ENCODE peak calls at places on chromosomes 13 and 19, in five cellular contexts. D is NCI-H1417, W is NCI-H524, G is NCI-H187, Z is AG04450. X is an unnamed sample.

GRCh38 chr19:5935473-5936307 is 21.6 kb downstream of the CAPS start:
- DNase-seq in G (no peak), Z (no peak), W (peak; percentile 45), D (no peak), X (no peak)

GRCh38 chr19:6509118-6509971 is 7.2 kb upstream of the TUBB4A start:
- DNase-seq in W (no peak), G (no peak), Z (no peak), D (no peak), X (no peak)

GRCh38 chr19:16084067-16084685 is 7.9 kb downstream of the TPM4 start:
- DNase-seq in Z (no peak), W (no peak), D (no peak), G (no peak), X (no peak)

GRCh38 chr19:13978306-13978705 is 26.0 kb downstream of the DCAF15 start:
- DNase-seq in D (no peak), Z (no peak), G (no peak), W (no peak), X (peak; percentile 62)

GRCh38 chr13:71866173-71867091 is 572 bp downstream of the DACH1 start:
- DNase-seq in Z (no peak), W (no peak), G (no peak), D (peak; percentile 82), X (peak; percentile 46)

GRCh38 chr13:75222031-75222430 is 259.9 kb downstream of the TBC1D4 start:
- DNase-seq in W (no peak), G (no peak), Z (no peak), D (no peak), X (no peak)

GRCh38 chr13:28347456-28348371 is 147.2 kb downstream of the FLT1 start:
- DNase-seq in Z (no peak), D (no peak), G (no peak), W (no peak), X (no peak)

GRCh38 chr13:45807520-45808099 is 43.9 kb downstream of the SIAH3 start:
- DNase-seq in Z (no peak), D (peak; percentile 75), G (no peak), W (peak; percentile 33), X (no peak)

GRCh38 chr13:109233293-109233692 is 553.1 kb downstream of the IRS2 start:
- DNase-seq in Z (no peak), W (no peak), D (no peak), G (no peak), X (no peak)

X was measured in left lobe of liver.